ENCODE peak calls at places on chromosome 10, in five cellular contexts. K is left ventricle myocardium inferior, Z is right atrium auricular region, N is cardiac muscle cell, F is Peyer's patch. M is an unnamed sample.
A peak's percentile ranks its signal among the peaks of the same experiment; 100 is the strongest.

GRCh38 chr10:72096115-72097000 is 8.0 kb upstream of the SPOCK2 start:
- DNase-seq in Z (no peak), F (no peak), N (peak; percentile 77), K (no peak), M (peak; percentile 40)

GRCh38 chr10:49023752-49024151 is 84.1 kb upstream of the LRRC18 start:
- DNase-seq in K (no peak), Z (no peak), F (no peak), N (peak; percentile 65), M (no peak)

GRCh38 chr10:35637456-35637855 is 4.6 kb downstream of the FZD8 start:
- DNase-seq in F (no peak), N (peak; percentile 6), Z (no peak), K (no peak), M (no peak)

GRCh38 chr10:32459072-32459703 is 13.2 kb downstream of the CCDC7 start:
- DNase-seq in Z (no peak), N (no peak), K (no peak), F (no peak), M (peak; percentile 21)

GRCh38 chr10:46520941-46521340 is 35.5 kb downstream of the GPRIN2 start:
- DNase-seq in K (peak; percentile 17), F (peak; percentile 44), N (peak; percentile 72), Z (no peak), M (no peak)

GRCh38 chr10:113273151-113273876 is 279.5 kb upstream of the HABP2 start:
- DNase-seq in N (peak; percentile 38), K (peak; percentile 57), Z (peak; percentile 64), F (no peak), M (no peak)

GRCh38 chr10:50291261-50291850 is 40.0 kb upstream of the ASAH2 start:
- DNase-seq in F (no peak), Z (no peak), N (peak; percentile 40), K (no peak), M (no peak)

GRCh38 chr10:72567421-72567820 is 58.5 kb downstream of the MICU1 start:
- DNase-seq in K (no peak), Z (no peak), F (no peak), N (peak; percentile 4), M (no peak)

GRCh38 chr10:58919927-58920654 is 256.4 kb upstream of the PHYHIPL start:
- DNase-seq in N (peak; percentile 78), Z (no peak), F (no peak), K (no peak), M (no peak)

GRCh38 chr10:96369890-96370574 is 11.2 kb upstream of the OPALIN start:
- DNase-seq in F (peak; percentile 78), N (no peak), Z (no peak), K (no peak), M (peak; percentile 76)

GRCh38 chr10:14543048-14543903 is 212.6 kb upstream of the FRMD4A start:
- DNase-seq in N (peak; percentile 44), K (no peak), F (peak; percentile 74), Z (no peak), M (peak; percentile 65)

GRCh38 chr10:116437076-116437692 is 9.5 kb downstream of the PNLIPRP3 start:
- DNase-seq in F (no peak), Z (no peak), K (no peak), N (no peak), M (no peak)

GRCh38 chr10:89836840-89837172 is 135.4 kb downstream of the KIF20B start:
- DNase-seq in N (no peak), Z (no peak), F (no peak), K (no peak), M (no peak)

GRCh38 chr10:49365275-49365674 is 30.6 kb downstream of the DRGX start:
- DNase-seq in F (no peak), Z (no peak), N (no peak), K (no peak), M (no peak)

GRCh38 chr10:11480687-11481086 is 130.8 kb downstream of the USP6NL start:
- DNase-seq in K (no peak), N (no peak), F (no peak), Z (no peak), M (no peak)

GRCh38 chr10:124259139-124259825 is 159.4 kb downstream of the OAT start:
- DNase-seq in K (no peak), F (no peak), Z (no peak), N (peak; percentile 37), M (no peak)

GRCh38 chr10:124576526-124577420 is 115.2 kb downstream of the LHPP start:
- DNase-seq in Z (no peak), F (no peak), N (no peak), K (no peak), M (no peak)

GRCh38 chr10:32963102-32963501 is 5.1 kb upstream of the ITGB1 start:
- DNase-seq in N (peak; percentile 89), F (no peak), K (no peak), Z (no peak), M (no peak)

GRCh38 chr10:64350665-64351064 is 829.5 kb downstream of the REEP3 start:
- DNase-seq in F (no peak), K (no peak), Z (no peak), N (no peak), M (no peak)

GRCh38 chr10:4474829-4475228 is 351.2 kb upstream of the AKR1E2 start:
- DNase-seq in K (no peak), Z (no peak), N (no peak), F (no peak), M (no peak)

GRCh38 chr10:88243847-88244730 is 339.0 kb downstream of the RNLS start:
- DNase-seq in N (peak; percentile 96), Z (peak; percentile 78), K (peak; percentile 87), F (peak; percentile 72), M (peak; percentile 88)

GRCh38 chr10:97017474-97017903 is 168.3 kb downstream of the SLIT1 start:
- DNase-seq in K (no peak), Z (no peak), F (no peak), N (no peak), M (no peak)

GRCh38 chr10:116263870-116264269 is 9.1 kb downstream of the GFRA1 start:
- DNase-seq in Z (no peak), N (no peak), F (no peak), K (no peak), M (no peak)

GRCh38 chr10:88971668-88972067 is 18.9 kb upstream of the FAS start:
- DNase-seq in Z (no peak), N (peak; percentile 61), K (no peak), F (no peak), M (no peak)

GRCh38 chr10:113441220-113441619 is 111.6 kb upstream of the HABP2 start:
- DNase-seq in Z (no peak), K (no peak), F (no peak), N (no peak), M (no peak)

GRCh38 chr10:58258977-58259692 is 8.6 kb downstream of the IPMK start:
- DNase-seq in F (no peak), K (no peak), N (no peak), Z (no peak), M (no peak)

DNA sequence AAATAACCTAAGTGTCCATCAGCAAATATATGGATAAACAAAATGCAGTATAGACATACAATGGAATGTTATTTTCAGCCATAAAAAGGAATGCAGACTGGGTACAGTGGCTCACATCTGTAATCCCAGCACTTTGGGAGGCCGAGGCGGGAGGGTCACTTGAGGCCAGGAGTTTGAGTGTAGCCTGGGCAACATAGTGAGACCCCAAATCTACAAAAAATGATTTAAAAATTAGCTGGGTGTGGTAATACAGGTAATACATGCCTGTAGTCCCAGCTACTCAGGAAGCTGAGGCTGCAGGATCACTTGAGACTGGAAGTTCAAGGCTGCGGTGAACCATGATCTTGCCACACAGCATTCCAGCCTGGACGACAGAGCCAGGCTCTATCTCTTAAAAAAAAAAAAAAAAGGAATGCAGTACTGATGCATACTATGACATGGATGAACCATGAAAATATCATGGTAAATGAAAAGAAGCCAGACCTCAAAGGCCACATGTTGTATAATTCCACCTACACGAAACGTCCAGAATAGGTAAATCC is 6.9 kb downstream of the MCMBP start:
- DNase-seq in K (no peak), F (no peak), Z (no peak), N (no peak), M (no peak)
- H3K4me3 ChIP-seq in K (no peak overlapping the region), F (no peak overlapping the region), Z (no peak overlapping the region), N (no peak overlapping the region), M (no peak overlapping the region)

GRCh38 chr10:100579261-100579660 is 43.5 kb downstream of the HIF1AN start:
- DNase-seq in N (no peak), K (no peak), Z (peak; percentile 1), F (peak; percentile 18), M (no peak)

GRCh38 chr10:100570518-100570865 is 34.7 kb downstream of the HIF1AN start:
- DNase-seq in K (no peak), Z (no peak), F (peak; percentile 37), N (no peak), M (no peak)

GRCh38 chr10:100571069-100571817 is 35.5 kb downstream of the HIF1AN start:
- DNase-seq in K (no peak), Z (no peak), N (no peak), F (peak; percentile 27), M (no peak)

GRCh38 chr10:100579691-100580090 is 43.9 kb downstream of the HIF1AN start:
- DNase-seq in F (no peak), Z (peak; percentile 23), K (no peak), N (no peak), M (no peak)

GRCh38 chr10:100575781-100576635 is 40.3 kb downstream of the HIF1AN start:
- DNase-seq in K (no peak), N (no peak), Z (peak; percentile 32), F (peak; percentile 40), M (no peak)
- H3K27me3 ChIP-seq in K (peaks cover 84% of the 10 kb centered on the region), N (peaks cover 64% of the 10 kb centered on the region), Z (no peaks in the 10 kb centered on the region), F (no peaks in the 10 kb centered on the region), M (peaks cover 15% of the 10 kb centered on the region)

DNA sequence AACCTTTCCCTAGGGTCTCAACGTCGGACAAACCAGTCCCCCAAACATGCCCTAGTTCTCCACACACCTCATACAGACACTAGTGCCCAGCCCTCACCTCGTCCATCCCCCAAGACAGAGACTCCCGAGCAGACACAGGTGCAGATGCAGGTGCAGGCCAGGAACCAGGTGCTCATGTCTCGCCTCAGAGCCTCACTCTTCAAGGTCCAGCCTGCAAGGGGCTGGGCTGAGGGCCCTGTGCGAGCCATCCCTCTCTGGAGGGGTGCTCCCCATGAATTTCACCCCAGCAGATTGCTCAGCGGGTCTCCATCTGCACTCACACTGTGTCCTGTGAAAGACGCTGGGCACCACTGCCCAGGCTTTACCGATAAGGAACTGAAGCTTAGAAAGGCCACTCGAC is 36.9 kb upstream of the TUBB8 start:
- DNase-seq in K (no peak), F (no peak), Z (no peak), N (no peak), M (no peak)
- H3K4me3 ChIP-seq in K (no peak overlapping the region), F (no peak overlapping the region), Z (no peak overlapping the region), N (no peak overlapping the region), M (no peak overlapping the region)

DNA sequence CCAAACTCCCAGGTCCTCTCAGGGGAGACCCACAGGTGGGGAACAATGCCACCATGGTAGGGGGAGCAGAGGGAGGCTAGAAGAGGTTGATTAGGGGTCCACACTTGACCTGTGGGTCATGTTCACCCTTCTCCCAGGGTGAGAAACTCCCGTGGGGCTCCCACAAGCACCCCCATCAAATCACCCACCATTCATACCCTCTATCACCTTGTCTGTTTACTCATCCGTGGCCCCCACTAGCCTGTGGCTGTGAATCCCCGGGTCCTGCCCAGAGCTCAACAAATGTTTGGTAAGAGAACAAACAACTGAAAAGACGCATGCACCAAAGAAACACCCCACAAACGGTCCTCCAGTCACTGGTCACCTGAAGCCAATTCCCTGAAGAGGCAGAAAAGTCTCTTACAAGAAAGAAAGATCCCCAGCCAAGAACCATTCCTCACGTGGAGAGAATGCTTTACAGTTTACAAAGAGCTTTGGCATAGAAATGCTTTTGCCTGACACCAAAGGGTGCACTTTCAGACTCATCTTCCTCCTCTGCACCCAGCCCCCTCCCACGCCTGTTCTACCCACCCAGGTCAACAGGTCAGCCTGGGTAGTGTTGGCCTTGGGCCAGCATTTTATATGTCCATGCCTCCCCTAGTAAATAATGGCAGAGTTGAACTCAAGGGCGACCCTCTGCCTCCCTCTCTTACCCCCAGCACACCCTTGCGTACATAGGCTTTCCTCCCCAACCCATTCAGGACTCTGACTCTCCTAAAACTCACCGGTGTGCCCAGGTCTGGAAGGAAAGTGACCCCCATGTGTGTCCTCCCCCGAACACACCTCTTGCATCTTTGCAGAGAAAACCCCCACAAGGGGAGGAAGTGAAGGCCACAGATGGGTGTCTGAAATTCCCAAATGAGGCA is 1.8 kb downstream of the ZCCHC24 start:
- DNase-seq in Z (no peak), F (peak; percentile 43), K (no peak), N (peak; percentile 23), M (no peak)
- H3K27me3 ChIP-seq in Z (no peaks in the 10 kb centered on the region), F (no peaks in the 10 kb centered on the region), K (no peaks in the 10 kb centered on the region), N (no peaks in the 10 kb centered on the region), M (no peaks in the 10 kb centered on the region)

M was measured in small intestine.